ENCODE peak calls at places on chromosomes 12 and 14, in six cellular contexts. R, G, S, J, A and Y are unnamed samples.

GRCh38 chr14:88422919-88423318 is 37.5 kb downstream of the SPATA7 start:
- DNase-seq in R (no peak), G (no peak), S (no peak), J (no peak), A (no peak), Y (no peak)

GRCh38 chr12:106428379-106428778 is 70.8 kb downstream of the POLR3B start:
- DNase-seq in R (no peak), G (no peak), S (no peak), J (no peak), A (no peak), Y (no peak)

GRCh38 chr14:50670196-50670875 is 2.2 kb upstream of the SAV1 start:
- DNase-seq in R (no peak), G (no peak), S (peak; percentile 59), J (no peak), A (no peak), Y (no peak)

GRCh38 chr12:110270125-110270962 is 10.7 kb upstream of the ATP2A2 start:
- DNase-seq in R (peak; percentile 81), G (peak; percentile 64), S (no peak), J (peak; percentile 95), A (no peak), Y (peak; percentile 65)

GRCh38 chr12:44465139-44465538 is 411.0 kb downstream of the NELL2 start:
- DNase-seq in R (no peak), G (no peak), S (no peak), J (no peak), A (no peak), Y (peak; percentile 11)

GRCh38 chr14:80491131-80491530 is 279.8 kb upstream of the DIO2 start:
- DNase-seq in R (no peak), G (no peak), S (peak; percentile 2), J (peak; percentile 20), A (peak; percentile 23), Y (no peak)

GRCh38 chr14:54574528-54574927 is 7.6 kb downstream of the SAMD4A start:
- DNase-seq in R (no peak), G (no peak), S (no peak), J (no peak), A (no peak), Y (no peak)

GRCh38 chr14:44886860-44887595 is 74.7 kb downstream of the KLHL28 start:
- DNase-seq in R (no peak), G (no peak), S (no peak), J (no peak), A (no peak), Y (no peak)

GRCh38 chr12:113387631-113388030 is 16.1 kb downstream of the SDS start:
- DNase-seq in R (no peak), G (no peak), S (no peak), J (no peak), A (no peak), Y (no peak)

GRCh38 chr12:7319934-7320333 is 16.1 kb downstream of the ACSM4 start:
- DNase-seq in R (no peak), G (no peak), S (no peak), J (no peak), A (no peak), Y (no peak)

GRCh38 chr12:120928864-120929652 is 24.9 kb upstream of the SPPL3 start:
- DNase-seq in R (no peak), G (no peak), S (no peak), J (no peak), A (no peak), Y (no peak)

GRCh38 chr14:69612014-69612758 is 790 bp downstream of the SUSD6 start:
- DNase-seq in R (peak; percentile 36), G (peak; percentile 78), S (no peak), J (no peak), A (no peak), Y (peak; percentile 27)

GRCh38 chr12:67358686-67359374 is 89.7 kb downstream of the CAND1 start:
- DNase-seq in R (no peak), G (no peak), S (no peak), J (no peak), A (no peak), Y (no peak)

GRCh38 chr12:59403259-59403932 is 192.4 kb upstream of the SLC16A7 start:
- DNase-seq in R (peak; percentile 5), G (peak; percentile 7), S (no peak), J (peak; percentile 44), A (no peak), Y (peak; percentile 59)

GRCh38 chr12:114742363-114742762 is 58.4 kb upstream of the TBX3 start:
- DNase-seq in R (no peak), G (peak; percentile 58), S (no peak), J (no peak), A (no peak), Y (no peak)

GRCh38 chr12:105409881-105410471 is 79.5 kb downstream of the C12orf75 start:
- DNase-seq in R (no peak), G (peak; percentile 37), S (no peak), J (no peak), A (no peak), Y (no peak)

GRCh38 chr14:30355431-30355913 is 203.5 kb upstream of the G2E3 start:
- DNase-seq in R (no peak), G (no peak), S (no peak), J (peak; percentile 84), A (peak; percentile 71), Y (no peak)

GRCh38 chr14:19800282-19801117 is 3.1 kb upstream of the OR4N2 start:
- DNase-seq in R (no peak), G (no peak), S (no peak), J (no peak), A (no peak), Y (no peak)

GRCh38 chr12:115700896-115701465 is 576.5 kb downstream of the MED13L start:
- DNase-seq in R (no peak), G (no peak), S (no peak), J (no peak), A (no peak), Y (no peak)

GRCh38 chr12:24950231-24950834 is 1.4 kb upstream of the BCAT1 start:
- DNase-seq in R (no peak), G (no peak), S (no peak), J (no peak), A (peak; percentile 93), Y (no peak)

DNA sequence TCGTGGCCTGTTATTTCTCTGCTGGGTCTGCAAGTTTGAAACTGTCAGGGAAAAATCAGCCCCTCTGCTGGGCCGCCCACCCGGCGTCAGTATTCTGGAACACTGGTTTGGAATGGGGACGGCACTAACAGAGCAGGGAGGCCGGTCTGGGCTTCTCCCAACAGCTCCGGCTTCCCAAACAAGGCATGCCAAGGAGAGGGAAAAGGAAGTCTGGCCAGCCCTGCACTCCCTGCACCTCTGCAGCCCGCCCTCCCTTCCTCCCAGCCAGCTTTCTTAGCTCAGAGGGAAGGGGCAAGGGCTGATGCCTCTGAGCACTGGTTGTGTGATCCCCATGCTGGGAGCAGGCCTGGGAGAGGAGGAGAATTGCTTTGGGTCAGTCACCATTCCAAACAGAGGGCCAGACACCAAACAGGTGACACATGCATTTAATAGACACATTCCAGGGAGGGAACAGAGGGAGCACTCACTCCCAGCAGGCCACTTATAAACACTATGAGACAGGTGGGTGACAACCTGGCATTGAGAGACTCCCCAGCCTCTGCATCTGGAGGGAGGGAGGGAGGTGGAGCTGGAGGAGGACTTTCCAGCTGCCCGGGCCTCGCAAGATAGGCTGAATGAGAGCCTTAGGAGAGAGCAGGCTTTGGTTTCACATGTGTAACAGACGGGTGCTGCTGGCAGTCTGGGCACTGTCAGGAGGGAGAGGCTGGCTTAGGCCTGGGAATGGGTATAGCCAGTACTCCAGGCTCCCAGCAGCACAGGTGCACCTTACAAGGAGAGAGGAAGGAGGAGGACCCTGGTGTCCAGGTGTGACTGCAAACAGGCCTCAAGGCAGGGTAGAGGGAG is 10.3 kb downstream of the KRT75 start:
- DNase-seq in R (no peak), G (no peak), S (no peak), J (no peak), A (no peak), Y (no peak)
- TF ChIP-seq RFX5 in R (no peak), G (no peak), S (no peak), J (no peak), A (no peak), Y (no peak)

GRCh38 chr14:85532570-85532969 is 2.6 kb downstream of the FLRT2 start:
- DNase-seq in R (no peak), G (no peak), S (no peak), J (no peak), A (no peak), Y (no peak)

GRCh38 chr14:85532981-85533820 is 3.3 kb downstream of the FLRT2 start:
- DNase-seq in R (no peak), G (peak; percentile 19), S (no peak), J (no peak), A (no peak), Y (peak; percentile 46)

GRCh38 chr14:85530626-85531025 is 682 bp downstream of the FLRT2 start:
- DNase-seq in R (no peak), G (no peak), S (no peak), J (no peak), A (no peak), Y (no peak)

GRCh38 chr14:85531141-85531593 is 1.2 kb downstream of the FLRT2 start:
- DNase-seq in R (no peak), G (peak; percentile 5), S (no peak), J (no peak), A (no peak), Y (peak; percentile 15)

DNA sequence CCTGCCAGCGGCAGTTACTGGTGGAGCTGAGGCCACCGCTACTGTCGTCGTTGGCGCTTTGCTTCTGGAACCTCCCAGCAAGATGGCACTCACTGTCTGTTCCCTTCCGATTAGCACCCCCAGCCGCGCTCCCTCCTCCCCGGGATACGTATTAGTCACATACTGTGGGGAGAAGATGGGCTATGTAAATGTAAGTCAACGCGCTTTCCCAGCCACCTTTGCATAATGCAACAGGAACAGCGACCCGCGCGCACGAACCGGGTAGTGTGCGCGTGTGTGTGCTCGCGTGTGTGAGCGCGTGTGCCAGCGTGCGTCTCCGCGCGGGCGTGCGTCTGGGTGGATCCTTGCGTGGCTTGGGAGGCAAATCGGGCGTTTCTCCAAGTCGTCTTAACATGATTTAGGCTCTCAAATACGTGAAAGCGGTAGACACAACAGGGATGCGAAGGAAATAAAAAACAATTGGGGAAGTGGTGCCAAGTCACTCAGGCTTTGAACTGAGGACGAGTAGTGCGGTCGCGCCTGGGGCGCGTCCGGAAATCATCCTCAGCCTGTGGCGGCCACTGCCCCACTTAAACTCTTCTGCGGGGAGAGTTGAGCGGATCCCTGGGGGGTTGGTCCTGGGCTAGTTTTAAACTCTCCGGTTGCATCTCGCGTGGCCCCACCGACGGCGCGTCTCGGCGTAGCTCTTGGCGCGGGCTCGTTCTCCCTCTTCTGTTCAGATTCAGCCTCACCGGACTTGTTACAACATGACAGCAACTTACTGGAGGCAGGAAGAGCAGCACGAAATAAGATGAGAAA is 1.8 kb downstream of the FLRT2 start:
- DNase-seq in R (no peak), G (peak; percentile 21), S (no peak), J (no peak), A (no peak), Y (peak; percentile 79)
- TF ChIP-seq MAX in R (no peak), G (peak; percentile 42), S (peak; percentile 63), J (no peak), A (no peak), Y (peak; percentile 83)

GRCh38 chr12:48104531-48104930 is 1.3 kb downstream of the SENP1 start:
- DNase-seq in R (peak; percentile 20), G (no peak), S (no peak), J (no peak), A (no peak), Y (no peak)
- TF ChIP-seq RFX5 in R (no peak), G (no peak), S (no peak), J (no peak), A (no peak), Y (no peak)

GRCh38 chr14:100296106-100296651 is 10.1 kb downstream of the SLC25A29 start:
- DNase-seq in R (no peak), G (no peak), S (no peak), J (no peak), A (no peak), Y (no peak)
- TF ChIP-seq MAX in R (no peak), G (no peak), S (no peak), J (no peak), A (no peak), Y (no peak)